ENCODE peak calls at places on chromosome 20, in seven cellular contexts. F, M, Z, U, R, E and X are unnamed samples.

GRCh38 chr20:32510601-32511357 is 74.4 kb downstream of the NOL4L start:
- DNase-seq in F (no peak), M (no peak), Z (no peak), U (peak), R (no peak), E (no peak), X (no peak)

GRCh38 chr20:10306440-10307358 is 88.1 kb downstream of the SNAP25 start:
- DNase-seq in F (no peak), M (no peak), Z (no peak), U (no peak), R (peak), E (no peak), X (no peak)

GRCh38 chr20:17969884-17970409 is 1.1 kb downstream of the MGME1 start:
- DNase-seq in F (no peak), M (peak), Z (no peak), U (peak), R (no peak), E (peak), X (peak)

GRCh38 chr20:60057123-60057865 is 99.1 kb downstream of the CDH26 start:
- DNase-seq in F (peak), M (peak), Z (peak), U (peak), R (no peak), E (peak), X (peak)

GRCh38 chr20:24670981-24671380 is 201.6 kb downstream of the SYNDIG1 start:
- DNase-seq in F (no peak), M (no peak), Z (no peak), U (no peak), R (no peak), E (no peak), X (no peak)

GRCh38 chr20:45919536-45919933 is 7.6 kb upstream of the PLTP start:
- DNase-seq in F (no peak), M (no peak), Z (no peak), U (peak), R (peak), E (no peak), X (no peak)

GRCh38 chr20:61572789-61573188 is 320.7 kb downstream of the CDH4 start:
- DNase-seq in F (no peak), M (no peak), Z (no peak), U (no peak), R (no peak), E (no peak), X (no peak)

GRCh38 chr20:23231561-23232218 is 118.9 kb upstream of the NXT1 start:
- DNase-seq in F (no peak), M (no peak), Z (no peak), U (no peak), R (no peak), E (peak), X (no peak)

GRCh38 chr20:33490023-33490933 is at the start of gene CBFA2T2:
- DNase-seq in F (peak), M (no peak), Z (no peak), U (peak), R (peak), E (peak), X (peak)

GRCh38 chr20:59850018-59850641 is 83.3 kb downstream of the SYCP2 start:
- DNase-seq in F (peak), M (no peak), Z (no peak), U (no peak), R (no peak), E (peak), X (no peak)

GRCh38 chr20:325889-326644 is 715 bp downstream of the SOX12 start:
- DNase-seq in F (no peak), M (peak), Z (peak), U (peak), R (no peak), E (peak), X (no peak)

GRCh38 chr20:19047040-19047950 is 165.1 kb upstream of the SLC24A3 start:
- DNase-seq in F (no peak), M (no peak), Z (peak), U (peak), R (no peak), E (peak), X (no peak)

GRCh38 chr20:53510704-53511103 is 82.9 kb downstream of the ZNF217 start:
- DNase-seq in F (no peak), M (no peak), Z (no peak), U (no peak), R (no peak), E (no peak), X (no peak)

GRCh38 chr20:48791014-48791413 is 36.8 kb downstream of the PREX1 start:
- DNase-seq in F (no peak), M (no peak), Z (no peak), U (no peak), R (no peak), E (peak), X (peak)

GRCh38 chr20:35002426-35003210 is 47.0 kb downstream of the MYH7B start:
- DNase-seq in F (no peak), M (no peak), Z (no peak), U (peak), R (no peak), E (no peak), X (no peak)

GRCh38 chr20:63276956-63277355 is 4.3 kb downstream of the ARFGAP1 start:
- DNase-seq in F (no peak), M (no peak), Z (no peak), U (no peak), R (no peak), E (no peak), X (no peak)

GRCh38 chr20:49259284-49259683 is 18.6 kb downstream of the ZNFX1 start:
- DNase-seq in F (no peak), M (no peak), Z (no peak), U (no peak), R (no peak), E (no peak), X (no peak)

GRCh38 chr20:33731693-33732165 is at the start of gene ZNF341:
- DNase-seq in F (peak), M (no peak), Z (no peak), U (peak), R (peak), E (peak), X (peak)

GRCh38 chr20:37355252-37356180 is 9.6 kb downstream of the SRC start:
- DNase-seq in F (no peak), M (no peak), Z (no peak), U (no peak), R (no peak), E (no peak), X (peak)

GRCh38 chr20:10508060-10508459 is 73.0 kb downstream of the SLX4IP start:
- DNase-seq in F (peak), M (no peak), Z (no peak), U (no peak), R (no peak), E (peak), X (no peak)

GRCh38 chr20:38827770-38828281 is 22.3 kb downstream of the PPP1R16B start:
- DNase-seq in F (no peak), M (no peak), Z (no peak), U (no peak), R (no peak), E (peak), X (no peak)

GRCh38 chr20:5056801-5057599 is 55.7 kb upstream of the SLC23A2 start:
- DNase-seq in F (peak), M (peak), Z (peak), U (peak), R (no peak), E (peak), X (peak)

GRCh38 chr20:46430921-46431712 is 24.7 kb upstream of the ELMO2 start:
- DNase-seq in F (no peak), M (no peak), Z (no peak), U (no peak), R (no peak), E (no peak), X (no peak)

GRCh38 chr20:64101731-64102621 is 5.4 kb downstream of the NPBWR2 start:
- DNase-seq in F (no peak), M (peak), Z (peak), U (peak), R (no peak), E (no peak), X (peak)

GRCh38 chr20:58623579-58624473 is 27.3 kb upstream of the STX16 start:
- DNase-seq in F (peak), M (no peak), Z (peak), U (no peak), R (peak), E (peak), X (no peak)

DNA sequence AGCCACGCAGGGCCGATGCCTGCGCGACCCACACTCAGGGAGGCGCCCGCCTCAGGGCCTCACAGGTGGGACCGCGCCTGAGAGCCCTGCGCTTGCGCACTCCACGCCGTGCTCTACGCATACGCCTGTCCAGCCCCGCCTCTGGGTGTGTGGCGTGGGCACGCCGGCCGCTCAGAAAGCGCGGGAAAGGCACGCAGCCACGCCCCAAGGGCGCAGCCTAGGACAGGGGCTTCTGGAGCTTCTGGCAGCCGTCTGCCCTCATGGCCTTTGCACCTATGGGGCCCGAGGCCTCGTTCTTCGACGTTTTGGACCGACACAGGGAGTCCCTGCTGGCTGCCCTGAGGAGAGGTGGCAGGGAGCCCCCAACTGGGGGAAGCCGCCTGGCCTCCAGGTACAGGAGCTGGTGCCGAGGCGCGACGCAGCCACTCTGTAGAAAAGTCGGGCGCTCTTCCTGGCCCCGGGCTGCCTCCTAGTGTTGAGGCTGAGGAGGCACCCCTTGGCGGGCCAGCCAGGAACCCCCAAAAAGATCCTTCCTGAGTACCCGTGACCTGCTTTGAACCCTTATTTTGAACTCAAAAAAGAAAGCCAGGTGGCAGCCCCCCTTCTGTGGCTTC is at the start of gene SPO11:
- DNase-seq in F (no peak), M (no peak), Z (no peak), U (peak), R (no peak), E (no peak), X (no peak)
- TF ChIP-seq CTCF in F (peak), M (no peak), Z (no peak), U (no peak), R (no peak), E (peak), X (no peak)

GRCh38 chr20:43508604-43509040 is 1.1 kb downstream of the L3MBTL1 start:
- DNase-seq in F (no peak), M (no peak), Z (peak), U (peak), R (no peak), E (no peak), X (no peak)
- TF ChIP-seq CTCF in F (no peak), M (no peak), Z (no peak), U (no peak), R (peak), E (no peak), X (no peak)

GRCh38 chr20:51799586-51799985 is 2.7 kb downstream of the SALL4 start:
- DNase-seq in F (no peak), M (no peak), Z (no peak), U (no peak), R (no peak), E (no peak), X (no peak)
- TF ChIP-seq CTCF in F (no peak), M (no peak), Z (no peak), U (no peak), R (no peak), E (no peak), X (no peak)

DNA sequence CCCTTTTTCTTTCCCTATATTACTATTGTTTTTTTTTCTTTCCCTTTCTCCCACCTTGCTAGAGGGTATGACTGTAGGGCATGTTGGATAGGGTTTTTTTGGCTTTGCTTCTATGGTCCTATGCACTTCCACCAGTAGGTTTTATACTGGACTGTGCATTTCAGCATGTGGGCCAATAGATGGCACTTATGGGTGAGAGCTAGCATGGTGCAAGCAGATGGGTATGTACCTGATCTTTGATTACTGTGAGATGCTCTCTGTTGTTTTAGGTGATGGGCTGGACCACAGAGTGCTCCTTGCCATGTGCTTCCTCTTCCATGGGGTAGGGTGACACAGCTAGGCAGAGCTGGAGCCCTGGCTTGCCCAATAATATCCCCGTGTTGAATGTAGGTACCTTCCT is 128.5 kb upstream of the CHD6 start:
- DNase-seq in F (no peak), M (no peak), Z (no peak), U (no peak), R (no peak), E (no peak), X (no peak)
- TF ChIP-seq CTCF in F (no peak), M (no peak), Z (peak), U (no peak), R (peak), E (no peak), X (no peak)

DNA sequence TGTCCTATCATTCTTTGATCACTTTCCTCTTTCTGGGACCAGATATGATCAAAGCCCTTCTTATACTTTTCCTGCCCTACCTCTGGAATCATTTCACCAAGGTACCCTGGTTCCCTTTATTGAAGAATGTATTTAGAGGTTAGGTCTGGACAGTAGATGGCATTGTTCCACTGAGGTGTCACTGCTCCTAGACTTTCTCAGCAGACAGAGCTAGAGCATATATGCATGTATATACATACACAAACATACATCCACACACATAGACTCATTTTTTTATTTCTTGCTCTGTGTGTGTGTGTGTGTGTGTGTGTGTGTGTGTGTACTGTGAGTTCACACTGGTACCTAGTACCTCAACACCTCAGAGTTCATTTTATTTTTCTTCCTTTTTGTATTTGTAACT is 40.9 kb downstream of the PTPRA start:
- DNase-seq in F (no peak), M (no peak), Z (peak), U (peak), R (no peak), E (peak), X (no peak)
- TF ChIP-seq CTCF in F (peak), M (no peak), Z (no peak), U (no peak), R (no peak), E (no peak), X (no peak)

GRCh38 chr20:3795511-3796468 is at the start of gene CDC25B:
- DNase-seq in F (peak), M (peak), Z (peak), U (peak), R (peak), E (peak), X (peak)
- TF ChIP-seq CTCF in F (no peak), M (no peak), Z (no peak), U (peak), R (peak), E (peak), X (peak)

DNA sequence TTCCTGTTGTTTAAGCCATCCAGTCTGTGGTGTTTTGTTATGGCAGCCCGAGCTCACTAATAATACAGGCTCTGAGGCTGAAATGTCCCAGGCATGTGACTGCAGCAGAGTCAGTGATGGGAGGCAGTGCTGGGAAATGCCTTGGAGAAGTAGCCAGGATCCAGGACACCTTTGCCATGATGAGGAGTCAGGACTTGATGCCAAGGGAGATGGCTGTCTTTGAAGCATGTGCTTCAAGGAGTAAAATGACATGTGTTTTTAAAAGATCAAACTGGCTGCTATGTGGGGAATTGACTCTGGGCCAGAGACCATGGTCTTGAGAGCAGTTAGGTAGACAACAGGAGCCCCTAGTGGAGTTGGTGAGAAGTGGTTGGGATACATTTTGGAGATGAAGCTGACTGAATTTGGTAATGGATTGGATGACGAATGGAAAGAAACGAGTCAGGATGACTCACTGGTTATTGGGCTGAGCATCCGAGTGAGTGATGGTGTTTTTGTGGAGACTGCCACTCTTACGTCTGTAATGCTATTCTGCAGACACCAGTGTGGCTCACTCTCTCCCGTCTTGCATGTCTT is 322.2 kb downstream of the PLCB1 start:
- DNase-seq in F (peak), M (no peak), Z (no peak), U (peak), R (peak), E (peak), X (peak)
- TF ChIP-seq CTCF in F (no peak), M (no peak), Z (no peak), U (no peak), R (peak), E (peak), X (peak)

DNA sequence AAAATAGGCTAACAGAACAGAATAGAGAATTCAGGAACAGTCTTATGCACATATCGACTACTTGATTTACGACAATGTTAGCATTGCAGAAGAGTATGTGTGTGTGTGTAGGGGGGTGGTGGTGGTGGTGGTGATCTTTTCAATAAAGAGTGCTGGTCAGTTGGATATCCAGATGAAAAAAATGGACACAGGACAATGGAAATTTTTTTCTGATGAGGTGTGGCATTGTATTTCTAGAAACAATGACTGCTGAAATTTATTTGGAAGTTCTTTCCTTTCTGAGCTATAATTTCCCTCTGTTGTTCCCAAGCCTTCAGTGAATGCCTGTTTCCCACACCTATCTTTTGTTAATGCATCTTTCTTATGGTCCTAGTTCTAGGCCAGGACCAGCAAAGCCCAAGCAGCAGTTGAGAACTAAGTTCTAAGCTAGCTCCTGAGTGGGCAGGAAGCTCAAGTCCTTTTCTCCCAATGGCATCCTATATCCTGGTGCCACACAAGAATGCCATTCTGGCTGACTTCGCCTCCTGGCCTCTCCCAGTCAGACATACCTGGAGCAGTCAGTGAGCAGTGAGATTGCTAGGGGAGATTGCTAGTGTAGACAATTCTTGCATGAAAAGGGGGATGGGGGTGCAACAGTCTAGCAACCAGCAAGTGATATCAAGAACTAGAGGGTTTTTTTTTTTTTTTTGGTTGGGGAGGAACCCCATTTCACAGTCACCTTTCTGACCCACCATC is 1.2 kb upstream of the TOX2 start:
- DNase-seq in F (no peak), M (no peak), Z (no peak), U (no peak), R (no peak), E (no peak), X (no peak)
- TF ChIP-seq CTCF in F (no peak), M (no peak), Z (no peak), U (no peak), R (no peak), E (no peak), X (no peak)